ENCODE peak calls at places on chromosomes 4 and X, in six cellular contexts. One of them, this sample, is unnamed.

GRCh38 chrX:64570204-64570603 is 175.0 kb upstream of the MTMR8 start:
- DNase-seq in HepG2: no peak
- DNase-seq in GM23338: peak; percentile 56
- DNase-seq in breast epithelium: no peak
- DNase-seq in transverse colon: no peak
- DNase-seq in suprapubic skin: no peak
- DNase-seq in this sample: no peak

GRCh38 chr4:63589796-63590195 is 819.5 kb downstream of the TECRL start:
- DNase-seq in HepG2: no peak
- DNase-seq in GM23338: peak; percentile 57
- DNase-seq in breast epithelium: no peak
- DNase-seq in transverse colon: no peak
- DNase-seq in suprapubic skin: no peak
- DNase-seq in this sample: no peak

GRCh38 chr4:8162625-8163024 is 4.0 kb upstream of the ABLIM2 start:
- DNase-seq in HepG2: no peak
- DNase-seq in GM23338: no peak
- DNase-seq in breast epithelium: no peak
- DNase-seq in transverse colon: no peak
- DNase-seq in suprapubic skin: no peak
- DNase-seq in this sample: no peak

GRCh38 chr4:104451573-104451972 is 43.1 kb downstream of the CXXC4 start:
- DNase-seq in HepG2: no peak
- DNase-seq in GM23338: peak; percentile 55
- DNase-seq in breast epithelium: no peak
- DNase-seq in transverse colon: no peak
- DNase-seq in suprapubic skin: no peak
- DNase-seq in this sample: no peak

GRCh38 chrX:73817381-73818199 is 254.6 kb downstream of the CHIC1 start:
- DNase-seq in HepG2: no peak
- DNase-seq in GM23338: no peak
- DNase-seq in breast epithelium: no peak
- DNase-seq in transverse colon: no peak
- DNase-seq in suprapubic skin: no peak
- DNase-seq in this sample: no peak

GRCh38 chrX:119984652-119985051 is 41.1 kb upstream of the NKAP start:
- DNase-seq in HepG2: no peak
- DNase-seq in GM23338: no peak
- DNase-seq in breast epithelium: no peak
- DNase-seq in transverse colon: no peak
- DNase-seq in suprapubic skin: no peak
- DNase-seq in this sample: no peak

GRCh38 chr4:146389561-146389960 is 132.2 kb downstream of the SLC10A7 start:
- DNase-seq in HepG2: no peak
- DNase-seq in GM23338: no peak
- DNase-seq in breast epithelium: no peak
- DNase-seq in transverse colon: no peak
- DNase-seq in suprapubic skin: no peak
- DNase-seq in this sample: no peak

GRCh38 chr4:147542229-147542990 is 61.5 kb downstream of the EDNRA start:
- DNase-seq in HepG2: no peak
- DNase-seq in GM23338: peak; percentile 10
- DNase-seq in breast epithelium: no peak
- DNase-seq in transverse colon: no peak
- DNase-seq in suprapubic skin: no peak
- DNase-seq in this sample: no peak

GRCh38 chr4:18859468-18859867 is 837.9 kb upstream of the LCORL start:
- DNase-seq in HepG2: no peak
- DNase-seq in GM23338: peak; percentile 15
- DNase-seq in breast epithelium: no peak
- DNase-seq in transverse colon: no peak
- DNase-seq in suprapubic skin: no peak
- DNase-seq in this sample: no peak

GRCh38 chrX:37476571-37477188 is 94.8 kb upstream of the LANCL3 start:
- DNase-seq in HepG2: no peak
- DNase-seq in GM23338: peak; percentile 70
- DNase-seq in breast epithelium: no peak
- DNase-seq in transverse colon: no peak
- DNase-seq in suprapubic skin: no peak
- DNase-seq in this sample: no peak

GRCh38 chrX:39850630-39851152 is 247.1 kb downstream of the BCOR start:
- DNase-seq in HepG2: no peak
- DNase-seq in GM23338: no peak
- DNase-seq in breast epithelium: no peak
- DNase-seq in transverse colon: no peak
- DNase-seq in suprapubic skin: no peak
- DNase-seq in this sample: peak; percentile 89

GRCh38 chr4:19472669-19473068 is 779.0 kb upstream of the SLIT2 start:
- DNase-seq in HepG2: no peak
- DNase-seq in GM23338: no peak
- DNase-seq in breast epithelium: no peak
- DNase-seq in transverse colon: no peak
- DNase-seq in suprapubic skin: no peak
- DNase-seq in this sample: no peak

GRCh38 chr4:68877555-68877954 is 61.8 kb downstream of the UGT2B10 start:
- DNase-seq in HepG2: no peak
- DNase-seq in GM23338: no peak
- DNase-seq in breast epithelium: no peak
- DNase-seq in transverse colon: no peak
- DNase-seq in suprapubic skin: no peak
- DNase-seq in this sample: no peak

GRCh38 chr4:184655889-184656869 is 6.6 kb downstream of the PRIMPOL start:
- DNase-seq in HepG2: no peak
- DNase-seq in GM23338: no peak
- DNase-seq in breast epithelium: no peak
- DNase-seq in transverse colon: no peak
- DNase-seq in suprapubic skin: no peak
- DNase-seq in this sample: no peak

GRCh38 chrX:27918799-27919198 is 62.5 kb downstream of the DCAF8L1 start:
- DNase-seq in HepG2: no peak
- DNase-seq in GM23338: peak; percentile 2
- DNase-seq in breast epithelium: no peak
- DNase-seq in transverse colon: peak; percentile 54
- DNase-seq in suprapubic skin: no peak
- DNase-seq in this sample: no peak

GRCh38 chrX:49664824-49665223 is 31.0 kb downstream of the PAGE1 start:
- DNase-seq in HepG2: no peak
- DNase-seq in GM23338: no peak
- DNase-seq in breast epithelium: no peak
- DNase-seq in transverse colon: no peak
- DNase-seq in suprapubic skin: no peak
- DNase-seq in this sample: no peak

GRCh38 chr4:11230888-11231287 is 197.8 kb downstream of the HS3ST1 start:
- DNase-seq in HepG2: no peak
- DNase-seq in GM23338: peak; percentile 43
- DNase-seq in breast epithelium: no peak
- DNase-seq in transverse colon: no peak
- DNase-seq in suprapubic skin: no peak
- DNase-seq in this sample: no peak

GRCh38 chr4:82463221-82463620 is 32.8 kb downstream of the ENOPH1 start:
- DNase-seq in HepG2: no peak
- DNase-seq in GM23338: no peak
- DNase-seq in breast epithelium: no peak
- DNase-seq in transverse colon: no peak
- DNase-seq in suprapubic skin: no peak
- DNase-seq in this sample: no peak

GRCh38 chrX:39855748-39856129 is 242.0 kb downstream of the BCOR start:
- DNase-seq in HepG2: no peak
- DNase-seq in GM23338: peak; percentile 65
- DNase-seq in breast epithelium: no peak
- DNase-seq in transverse colon: peak; percentile 62
- DNase-seq in suprapubic skin: no peak
- DNase-seq in this sample: no peak

GRCh38 chr4:54550415-54551171 is 107.2 kb upstream of the KIT start:
- DNase-seq in HepG2: no peak
- DNase-seq in GM23338: peak; percentile 36
- DNase-seq in breast epithelium: no peak
- DNase-seq in transverse colon: no peak
- DNase-seq in suprapubic skin: no peak
- DNase-seq in this sample: no peak

GRCh38 chrX:73812256-73812655 is 249.3 kb downstream of the CHIC1 start:
- DNase-seq in HepG2: no peak
- DNase-seq in GM23338: no peak
- DNase-seq in breast epithelium: no peak
- DNase-seq in transverse colon: no peak
- DNase-seq in suprapubic skin: no peak
- DNase-seq in this sample: no peak

GRCh38 chr4:176187610-176188009 is 7.8 kb downstream of the SPATA4 start:
- DNase-seq in HepG2: peak; percentile 1
- DNase-seq in GM23338: no peak
- DNase-seq in breast epithelium: no peak
- DNase-seq in transverse colon: no peak
- DNase-seq in suprapubic skin: no peak
- DNase-seq in this sample: no peak

GRCh38 chrX:70434352-70434866 is 10.2 kb upstream of the DLG3 start:
- DNase-seq in HepG2: peak; percentile 73
- DNase-seq in GM23338: peak; percentile 90
- DNase-seq in breast epithelium: peak; percentile 81
- DNase-seq in transverse colon: peak; percentile 93
- DNase-seq in suprapubic skin: peak; percentile 83
- DNase-seq in this sample: no peak

GRCh38 chr4:81040175-81040659 is 9.7 kb downstream of the BMP3 start:
- DNase-seq in HepG2: no peak
- DNase-seq in GM23338: peak; percentile 71
- DNase-seq in breast epithelium: no peak
- DNase-seq in transverse colon: no peak
- DNase-seq in suprapubic skin: no peak
- DNase-seq in this sample: no peak

GRCh38 chrX:87728459-87728858 is 210.9 kb downstream of the KLHL4 start:
- DNase-seq in HepG2: no peak
- DNase-seq in GM23338: no peak
- DNase-seq in breast epithelium: no peak
- DNase-seq in transverse colon: no peak
- DNase-seq in suprapubic skin: no peak
- DNase-seq in this sample: no peak

GRCh38 chrX:130715299-130715698 is 187.7 kb downstream of the ENOX2 start:
- DNase-seq in HepG2: no peak
- DNase-seq in GM23338: no peak
- DNase-seq in breast epithelium: no peak
- DNase-seq in transverse colon: no peak
- DNase-seq in suprapubic skin: no peak
- DNase-seq in this sample: no peak

GRCh38 chr4:85302756-85303155 is 172.2 kb upstream of the ARHGAP24 start:
- DNase-seq in HepG2: no peak
- DNase-seq in GM23338: peak; percentile 18
- DNase-seq in breast epithelium: no peak
- DNase-seq in transverse colon: no peak
- DNase-seq in suprapubic skin: no peak
- DNase-seq in this sample: no peak

DNA sequence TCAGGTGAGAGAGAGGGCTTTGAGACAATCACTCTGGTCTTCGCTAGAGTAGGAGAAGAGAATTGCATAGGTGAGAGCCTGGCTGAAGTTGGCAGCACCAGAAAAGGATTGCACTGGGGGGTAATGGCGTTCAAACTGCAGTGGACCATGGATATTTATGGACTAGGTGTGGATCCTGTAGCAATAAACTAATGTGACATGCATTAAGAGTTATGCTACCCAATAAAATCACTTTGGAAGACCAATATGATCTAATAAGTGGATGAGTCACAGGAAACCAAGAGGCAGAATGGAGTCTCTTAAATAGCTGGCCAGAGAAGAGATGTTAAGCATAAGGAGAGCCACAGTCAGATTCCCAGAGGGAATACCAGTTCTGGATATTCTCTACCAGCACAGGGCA is 259.8 kb downstream of the FBXO8 start:
- DNase-seq in HepG2: no peak
- DNase-seq in GM23338: no peak
- DNase-seq in breast epithelium: no peak
- DNase-seq in transverse colon: no peak
- DNase-seq in suprapubic skin: no peak
- DNase-seq in this sample: no peak
- TF ChIP-seq POLR2AphosphoS5 in HepG2: no peak
- TF ChIP-seq POLR2AphosphoS5 in GM23338: no peak
- TF ChIP-seq POLR2AphosphoS5 in breast epithelium: no peak
- TF ChIP-seq POLR2AphosphoS5 in transverse colon: no peak
- TF ChIP-seq POLR2AphosphoS5 in suprapubic skin: no peak
- TF ChIP-seq POLR2AphosphoS5 in this sample: no peak

GRCh38 chr4:173177232-173177631 is 8.6 kb downstream of the GALNT7 start:
- DNase-seq in HepG2: no peak
- DNase-seq in GM23338: no peak
- DNase-seq in breast epithelium: no peak
- DNase-seq in transverse colon: no peak
- DNase-seq in suprapubic skin: no peak
- DNase-seq in this sample: no peak

GRCh38 chr4:173181769-173182374 is 13.3 kb downstream of the GALNT7 start:
- DNase-seq in HepG2: no peak
- DNase-seq in GM23338: no peak
- DNase-seq in breast epithelium: no peak
- DNase-seq in transverse colon: no peak
- DNase-seq in suprapubic skin: no peak
- DNase-seq in this sample: no peak

GRCh38 chr4:173178144-173178543 is 9.5 kb downstream of the GALNT7 start:
- DNase-seq in HepG2: no peak
- DNase-seq in GM23338: no peak
- DNase-seq in breast epithelium: no peak
- DNase-seq in transverse colon: no peak
- DNase-seq in suprapubic skin: no peak
- DNase-seq in this sample: no peak

GRCh38 chr4:173185832-173186545 is 17.4 kb downstream of the GALNT7 start:
- DNase-seq in HepG2: no peak
- DNase-seq in GM23338: no peak
- DNase-seq in breast epithelium: no peak
- DNase-seq in transverse colon: no peak
- DNase-seq in suprapubic skin: no peak
- DNase-seq in this sample: no peak

GRCh38 chr4:173182403-173182802 is 13.8 kb downstream of the GALNT7 start:
- DNase-seq in HepG2: no peak
- DNase-seq in GM23338: no peak
- DNase-seq in breast epithelium: no peak
- DNase-seq in transverse colon: no peak
- DNase-seq in suprapubic skin: no peak
- DNase-seq in this sample: no peak
- TF ChIP-seq POLR2AphosphoS5 in HepG2: no peak
- TF ChIP-seq POLR2AphosphoS5 in GM23338: no peak
- TF ChIP-seq POLR2AphosphoS5 in breast epithelium: no peak
- TF ChIP-seq POLR2AphosphoS5 in transverse colon: no peak
- TF ChIP-seq POLR2AphosphoS5 in suprapubic skin: no peak
- TF ChIP-seq POLR2AphosphoS5 in this sample: no peak

GRCh38 chrX:94871640-94872039 is 1197.6 kb downstream of the FAM133A start:
- DNase-seq in HepG2: no peak
- DNase-seq in GM23338: no peak
- DNase-seq in breast epithelium: no peak
- DNase-seq in transverse colon: no peak
- DNase-seq in suprapubic skin: no peak
- DNase-seq in this sample: no peak
- TF ChIP-seq POLR2AphosphoS5 in HepG2: no peak
- TF ChIP-seq POLR2AphosphoS5 in GM23338: no peak
- TF ChIP-seq POLR2AphosphoS5 in breast epithelium: no peak
- TF ChIP-seq POLR2AphosphoS5 in transverse colon: no peak
- TF ChIP-seq POLR2AphosphoS5 in suprapubic skin: no peak
- TF ChIP-seq POLR2AphosphoS5 in this sample: no peak

DNA sequence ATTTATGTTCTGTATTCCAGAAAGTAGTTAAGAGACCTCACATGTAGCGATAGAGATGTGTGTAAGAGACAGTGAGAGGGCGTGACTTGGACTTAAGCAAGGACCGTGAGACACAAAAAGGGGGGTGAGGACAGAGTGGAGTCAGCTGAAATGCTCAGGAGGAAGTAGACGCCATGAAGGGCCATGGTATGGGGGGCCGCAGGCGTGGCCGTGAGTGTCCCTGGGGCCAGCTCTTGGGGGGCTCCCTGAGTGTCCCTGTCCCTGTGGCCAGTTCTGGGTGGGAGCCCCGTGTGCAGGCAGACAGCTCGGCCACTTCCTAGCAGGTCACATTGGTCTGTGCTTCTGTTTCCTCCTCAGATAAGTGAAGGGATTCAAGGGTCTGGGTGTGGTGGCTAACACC is 23.0 kb upstream of the MSANTD1 start:
- DNase-seq in HepG2: no peak
- DNase-seq in GM23338: no peak
- DNase-seq in breast epithelium: no peak
- DNase-seq in transverse colon: no peak
- DNase-seq in suprapubic skin: no peak
- DNase-seq in this sample: no peak
- TF ChIP-seq POLR2AphosphoS5 in HepG2: no peak
- TF ChIP-seq POLR2AphosphoS5 in GM23338: no peak
- TF ChIP-seq POLR2AphosphoS5 in breast epithelium: no peak
- TF ChIP-seq POLR2AphosphoS5 in transverse colon: no peak
- TF ChIP-seq POLR2AphosphoS5 in suprapubic skin: no peak
- TF ChIP-seq POLR2AphosphoS5 in this sample: no peak